ENCODE peak calls at places on chromosomes 13 and 19, in six cellular contexts. T is nucleus accumbens; Q is aorta; W is GM23248; S is Calu3; E is naive thymus-derived CD8-positive, alpha-beta T cell. J is an unnamed sample.

GRCh38 chr19:2353159-2353894 is 6.7 kb upstream of the TMPRSS9 start:
- DNase-seq in T (no peak), Q (no peak), W (no peak), S (no peak), E (no peak), J (no peak)

GRCh38 chr13:47555235-47555634 is 445.8 kb downstream of the SUCLA2 start:
- DNase-seq in T (no peak), Q (no peak), W (no peak), S (no peak), E (no peak), J (peak)

GRCh38 chr19:33795370-33796163 is 1.1 kb upstream of the KCTD15 start:
- DNase-seq in T (peak), Q (peak), W (peak), S (peak), E (peak), J (peak)

GRCh38 chr19:54440641-54441040 is 8.4 kb upstream of the LENG8 start:
- DNase-seq in T (no peak), Q (no peak), W (no peak), S (no peak), E (no peak), J (no peak)

GRCh38 chr13:24887759-24888158 is 123.8 kb downstream of the RNF17 start:
- DNase-seq in T (no peak), Q (no peak), W (no peak), S (no peak), E (no peak), J (no peak)

GRCh38 chr19:6260912-6261636 is 18.7 kb downstream of the MLLT1 start:
- DNase-seq in T (no peak), Q (peak), W (peak), S (peak), E (peak), J (no peak)

GRCh38 chr19:29841559-29842367 is 30.0 kb downstream of the CCNE1 start:
- DNase-seq in T (no peak), Q (peak), W (peak), S (peak), E (no peak), J (peak)

GRCh38 chr19:8831373-8831772 is 731 bp downstream of the ZNF558 start:
- DNase-seq in T (no peak), Q (no peak), W (peak), S (no peak), E (no peak), J (no peak)

GRCh38 chr19:42216653-42217521 is 590 bp downstream of the DEDD2 start:
- DNase-seq in T (peak), Q (peak), W (peak), S (peak), E (peak), J (no peak)

GRCh38 chr13:109819851-109820250 is 33.5 kb upstream of the IRS2 start:
- DNase-seq in T (no peak), Q (no peak), W (no peak), S (no peak), E (no peak), J (no peak)

GRCh38 chr13:24086642-24087041 is 73.9 kb upstream of the SPATA13 start:
- DNase-seq in T (no peak), Q (no peak), W (no peak), S (no peak), E (no peak), J (no peak)

GRCh38 chr19:57075801-57076492 is 43.8 kb upstream of the USP29 start:
- DNase-seq in T (no peak), Q (no peak), W (no peak), S (no peak), E (no peak), J (no peak)

GRCh38 chr13:45522571-45522970 is 57.8 kb downstream of the COG3 start:
- DNase-seq in T (no peak), Q (no peak), W (peak), S (no peak), E (no peak), J (peak)

GRCh38 chr19:29815231-29815630 is 3.4 kb downstream of the CCNE1 start:
- DNase-seq in T (no peak), Q (peak), W (no peak), S (no peak), E (no peak), J (no peak)

GRCh38 chr13:113581871-113582270 is 2.7 kb upstream of the TFDP1 start:
- DNase-seq in T (no peak), Q (no peak), W (no peak), S (no peak), E (no peak), J (no peak)

GRCh38 chr13:109412232-109412935 is 374.0 kb downstream of the IRS2 start:
- DNase-seq in T (peak), Q (no peak), W (peak), S (peak), E (no peak), J (no peak)

GRCh38 chr19:55711719-55712118 is 26.5 kb downstream of the NLRP9 start:
- DNase-seq in T (no peak), Q (no peak), W (no peak), S (no peak), E (no peak), J (no peak)

GRCh38 chr19:19817357-19817756 is 4.2 kb downstream of the ZNF506 start:
- DNase-seq in T (no peak), Q (no peak), W (no peak), S (no peak), E (peak), J (no peak)

GRCh38 chr13:22311734-22312404 is 641.0 kb downstream of the FGF9 start:
- DNase-seq in T (no peak), Q (no peak), W (no peak), S (no peak), E (no peak), J (no peak)

GRCh38 chr13:50125556-50126377 is 110.5 kb downstream of the KCNRG start:
- DNase-seq in T (peak), Q (peak), W (peak), S (peak), E (peak), J (peak)

GRCh38 chr19:57290970-57291369 is 10.7 kb downstream of the ZNF460 start:
- DNase-seq in T (no peak), Q (no peak), W (no peak), S (no peak), E (no peak), J (no peak)

GRCh38 chr13:101978546-101979315 is 423.1 kb downstream of the FGF14 start:
- DNase-seq in T (no peak), Q (no peak), W (no peak), S (no peak), E (no peak), J (no peak)

GRCh38 chr13:60679131-60679530 is 282.1 kb downstream of the TDRD3 start:
- DNase-seq in T (no peak), Q (no peak), W (no peak), S (no peak), E (no peak), J (peak)

GRCh38 chr13:94128430-94128829 is 351.1 kb downstream of the DCT start:
- DNase-seq in T (peak), Q (no peak), W (peak), S (no peak), E (no peak), J (no peak)

GRCh38 chr19:42480335-42481095 is 37.8 kb upstream of the CXCL17 start:
- DNase-seq in T (no peak), Q (no peak), W (peak), S (peak), E (no peak), J (peak)

GRCh38 chr13:79361299-79361698 is 44.8 kb downstream of the RBM26 start:
- DNase-seq in T (no peak), Q (no peak), W (peak), S (no peak), E (no peak), J (peak)

GRCh38 chr13:44768775-44769578 is 192.8 kb upstream of the TSC22D1 start:
- DNase-seq in T (no peak), Q (no peak), W (peak), S (peak), E (no peak), J (no peak)

GRCh38 chr19:18649371-18650047 is 12.7 kb downstream of the KLHL26 start:
- DNase-seq in T (no peak), Q (peak), W (peak), S (no peak), E (no peak), J (peak)

GRCh38 chr19:16266586-16266942 is 58.1 kb upstream of the KLF2 start:
- DNase-seq in T (no peak), Q (no peak), W (no peak), S (no peak), E (peak), J (no peak)

GRCh38 chr13:110294146-110294545 is 12.8 kb downstream of the COL4A1 start:
- DNase-seq in T (no peak), Q (no peak), W (peak), S (no peak), E (no peak), J (no peak)

GRCh38 chr13:51158923-51159322 is 47.8 kb upstream of the C13orf42 start:
- DNase-seq in T (no peak), Q (no peak), W (peak), S (no peak), E (no peak), J (no peak)

GRCh38 chr13:91381371-91381770 is 17.1 kb upstream of the GPC5 start:
- DNase-seq in T (no peak), Q (no peak), W (peak), S (no peak), E (no peak), J (peak)

GRCh38 chr19:39188960-39189359 is 7.8 kb upstream of the NCCRP1 start:
- DNase-seq in T (no peak), Q (no peak), W (no peak), S (no peak), E (no peak), J (no peak)

GRCh38 chr13:20411638-20412342 is 113.9 kb downstream of the CRYL1 start:
- DNase-seq in T (no peak), Q (no peak), W (no peak), S (no peak), E (no peak), J (peak)

GRCh38 chr13:107928762-107929161 is 286.6 kb downstream of the LIG4 start:
- DNase-seq in T (no peak), Q (no peak), W (no peak), S (peak), E (no peak), J (no peak)